ENCODE peak calls at places on chromosomes 2 and 18, in seven cellular contexts. J is esophagus squamous epithelium, O is B cell, K is coronary artery, Q is AG10803, M is body of pancreas, R is PC-3. N is an unnamed sample.

GRCh38 chr2:36708119-36708741 is 11.7 kb downstream of the VIT start:
- DNase-seq in O (no peak), Q (peak; percentile 99), K (no peak), R (peak; percentile 48), J (no peak), M (no peak), N (no peak)

GRCh38 chr2:99201959-99202678 is 21.1 kb downstream of the MRPL30 start:
- DNase-seq in K (no peak), O (no peak), J (no peak), Q (no peak), M (no peak), R (no peak), N (no peak)

GRCh38 chr2:222865301-222865700 is 4.5 kb downstream of the ACSL3 start:
- DNase-seq in O (no peak), R (no peak), J (no peak), K (no peak), Q (no peak), M (no peak), N (no peak)

GRCh38 chr18:14933049-14933851 is 185.3 kb downstream of the ANKRD30B start:
- DNase-seq in M (no peak), Q (no peak), R (no peak), O (no peak), K (peak; percentile 17), J (no peak), N (no peak)

GRCh38 chr2:39593439-39594393 is 72.0 kb upstream of the TMEM178A start:
- DNase-seq in M (peak; percentile 74), K (no peak), O (no peak), Q (peak; percentile 85), J (no peak), R (peak; percentile 79), N (no peak)

GRCh38 chr2:112811841-112812306 is 24.7 kb downstream of the IL1B start:
- DNase-seq in O (no peak), M (no peak), Q (peak; percentile 85), J (no peak), R (peak; percentile 78), K (no peak), N (no peak)

GRCh38 chr18:657998-658946 is 819 bp downstream of the TYMS start:
- DNase-seq in J (no peak), Q (peak; percentile 83), M (peak; percentile 88), K (peak; percentile 78), O (peak; percentile 49), R (peak; percentile 96), N (peak; percentile 71)

GRCh38 chr2:197183355-197183754 is 127.2 kb downstream of the ANKRD44 start:
- DNase-seq in O (no peak), J (no peak), Q (no peak), K (no peak), R (peak; percentile 30), M (no peak), N (no peak)

GRCh38 chr2:240922234-240922981 is 16.3 kb downstream of the CROCC2 start:
- DNase-seq in M (peak; percentile 1), J (no peak), O (peak; percentile 20), K (peak; percentile 69), Q (no peak), R (no peak), N (no peak)

GRCh38 chr2:42202299-42203008 is 33.3 kb downstream of the EML4 start:
- DNase-seq in R (no peak), Q (peak; percentile 27), K (no peak), M (no peak), J (no peak), O (no peak), N (no peak)

GRCh38 chr2:207416111-207416510 is 113.7 kb upstream of the CREB1 start:
- DNase-seq in R (peak; percentile 65), K (no peak), O (no peak), M (no peak), J (no peak), Q (no peak), N (no peak)

GRCh38 chr18:68376931-68377330 is 338.0 kb downstream of the TMX3 start:
- DNase-seq in K (no peak), O (no peak), M (no peak), J (no peak), Q (peak; percentile 48), R (no peak), N (no peak)

GRCh38 chr2:37768491-37768925 is 97.1 kb upstream of the CDC42EP3 start:
- DNase-seq in O (no peak), K (peak; percentile 79), Q (peak; percentile 99), R (peak; percentile 93), M (peak; percentile 10), J (no peak), N (no peak)

GRCh38 chr2:7083580-7084509 is 166.6 kb downstream of the RNF144A start:
- DNase-seq in O (no peak), M (no peak), J (no peak), K (no peak), R (peak; percentile 77), Q (peak; percentile 20), N (no peak)

GRCh38 chr18:11119962-11120361 is 29.4 kb downstream of the PIEZO2 start:
- DNase-seq in R (no peak), M (no peak), Q (peak; percentile 52), J (no peak), O (no peak), K (no peak), N (no peak)

GRCh38 chr2:17821535-17822451 is 5.5 kb downstream of the MSGN1 start:
- DNase-seq in Q (no peak), K (no peak), M (no peak), R (no peak), J (no peak), O (no peak), N (no peak)

GRCh38 chr2:84846041-84846663 is 34.7 kb downstream of the TRABD2A start:
- DNase-seq in K (peak; percentile 17), J (no peak), Q (peak; percentile 75), M (no peak), O (no peak), R (no peak), N (no peak)

GRCh38 chr18:8045890-8046289 is 478.8 kb downstream of the PTPRM start:
- DNase-seq in R (no peak), K (no peak), M (no peak), J (no peak), O (no peak), Q (no peak), N (no peak)

GRCh38 chr18:8041526-8042111 is 474.5 kb downstream of the PTPRM start:
- DNase-seq in J (no peak), Q (no peak), K (no peak), M (no peak), R (no peak), O (no peak), N (no peak)

GRCh38 chr18:8046421-8046820 is 479.3 kb downstream of the PTPRM start:
- DNase-seq in M (no peak), J (no peak), O (no peak), K (no peak), Q (no peak), R (no peak), N (no peak)

GRCh38 chr18:8044004-8044403 is 476.9 kb downstream of the PTPRM start:
- DNase-seq in M (no peak), J (no peak), Q (no peak), K (no peak), O (no peak), R (no peak), N (no peak)

DNA sequence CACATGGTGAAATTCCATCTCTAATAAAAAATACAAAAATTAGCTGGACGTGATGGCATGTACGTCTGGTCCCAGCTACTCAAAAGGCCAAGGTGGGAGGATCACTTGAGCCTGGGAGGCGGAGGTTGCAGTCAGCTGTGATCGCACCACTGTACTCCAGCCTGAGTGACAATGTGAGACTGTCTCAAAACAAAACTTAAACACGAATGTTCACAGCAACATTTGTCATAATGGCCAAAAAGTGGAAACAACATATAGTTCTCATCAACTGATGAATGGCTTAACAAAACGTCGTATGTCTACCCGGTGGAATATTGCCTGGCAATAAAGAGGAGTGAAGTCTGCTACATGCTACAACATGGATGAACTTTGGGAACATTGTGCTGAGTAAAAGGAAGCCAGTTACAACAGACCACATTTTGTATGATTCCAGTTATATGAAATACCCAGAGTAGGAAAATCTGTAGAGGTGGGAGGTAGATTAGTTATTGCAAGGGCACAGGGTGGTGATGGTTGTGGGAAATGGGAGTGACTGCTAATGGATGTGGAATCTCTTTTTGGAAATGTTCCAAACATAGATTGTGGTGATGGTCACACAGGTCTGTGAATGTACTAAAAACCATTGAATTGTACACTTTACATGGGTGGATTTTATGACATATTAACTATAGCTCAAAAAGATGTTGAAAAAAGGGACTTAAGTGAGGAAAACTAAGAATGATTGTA is 478.2 kb downstream of the PTPRM start:
- DNase-seq in R (no peak), K (no peak), J (no peak), M (no peak), Q (peak; percentile 3), O (no peak), N (no peak)
- TF ChIP-seq CTCF in R (no peak), K (no peak), J (no peak), M (no peak), Q (no peak), O (no peak), N (no peak)

GRCh38 chr2:170157025-170157684 is 20.8 kb upstream of the MYO3B start:
- DNase-seq in Q (peak; percentile 46), M (no peak), K (no peak), R (peak; percentile 87), O (no peak), J (no peak), N (no peak)

GRCh38 chr2:170156592-170156991 is 21.4 kb upstream of the MYO3B start:
- DNase-seq in Q (no peak), O (no peak), M (no peak), J (no peak), R (no peak), K (no peak), N (no peak)

GRCh38 chr2:170152421-170152820 is 25.5 kb upstream of the MYO3B start:
- DNase-seq in K (no peak), O (no peak), J (no peak), Q (no peak), M (no peak), R (no peak), N (no peak)

GRCh38 chr2:170155723-170156253 is 22.2 kb upstream of the MYO3B start:
- DNase-seq in K (no peak), O (no peak), Q (peak; percentile 36), R (no peak), M (no peak), J (no peak), N (no peak)

GRCh38 chr2:170155022-170155722 is 22.8 kb upstream of the MYO3B start:
- DNase-seq in R (peak; percentile 74), Q (peak; percentile 40), K (no peak), O (no peak), J (no peak), M (no peak), N (no peak)
- TF ChIP-seq CTCF in R (peak; percentile 41), Q (no peak), K (no peak), O (no peak), J (no peak), M (no peak), N (no peak)

GRCh38 chr2:236576053-236576452 is 6.4 kb downstream of the ACKR3 start:
- DNase-seq in J (no peak), O (no peak), R (no peak), K (no peak), M (peak; percentile 49), Q (peak; percentile 35), N (no peak)
- TF ChIP-seq CTCF in J (no peak), O (no peak), R (no peak), K (no peak), M (no peak), Q (peak; percentile 33), N (peak; percentile 29)

DNA sequence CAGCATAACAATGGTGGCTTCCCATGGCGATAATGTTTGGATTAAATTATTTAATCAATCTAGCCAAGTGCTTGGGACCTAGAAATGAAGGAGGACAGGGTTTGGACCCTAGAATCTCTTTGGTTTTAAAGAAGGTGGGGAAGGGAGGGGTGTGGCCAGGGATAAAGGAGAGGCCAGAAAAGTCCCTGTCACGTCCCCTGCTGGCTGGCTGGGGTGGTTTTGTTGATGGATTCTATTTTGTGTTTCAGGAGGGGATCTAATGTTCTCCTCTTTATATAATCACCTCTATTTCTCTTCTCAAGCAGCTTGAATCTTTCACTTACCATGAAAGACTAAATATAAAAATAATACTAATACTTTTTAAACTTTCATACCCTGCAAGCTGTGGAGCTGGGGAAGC is 52.6 kb upstream of the GALR1 start:
- DNase-seq in M (no peak), R (no peak), K (no peak), O (no peak), J (no peak), Q (no peak), N (no peak)
- TF ChIP-seq CTCF in M (no peak), R (peak; percentile 42), K (no peak), O (no peak), J (no peak), Q (no peak), N (peak; percentile 18)

N was measured in progenitor cell of endocrine pancreas.